ENCODE peak calls at places on chromosomes 2 and 18, in six cellular contexts. One of them, this sample, is unnamed.

GRCh38 chr18:48621240-48621639 is 82.4 kb downstream of the CTIF start:
- DNase-seq in T-cell: no peak
- DNase-seq in GM03348: peak
- DNase-seq in NCI-H510A treated with DMSO at 0.1 percent for 48 hours: no peak
- DNase-seq in D341Med: no peak
- DNase-seq in choroid plexus epithelial cell: peak
- DNase-seq in this sample: peak

GRCh38 chr2:41791523-41791922 is 256.3 kb upstream of the PKDCC start:
- DNase-seq in T-cell: no peak
- DNase-seq in GM03348: peak
- DNase-seq in NCI-H510A treated with DMSO at 0.1 percent for 48 hours: no peak
- DNase-seq in D341Med: no peak
- DNase-seq in choroid plexus epithelial cell: peak
- DNase-seq in this sample: no peak

GRCh38 chr18:23716966-23717365 is 27.7 kb downstream of the LAMA3 start:
- DNase-seq in T-cell: no peak
- DNase-seq in GM03348: no peak
- DNase-seq in NCI-H510A treated with DMSO at 0.1 percent for 48 hours: no peak
- DNase-seq in D341Med: no peak
- DNase-seq in choroid plexus epithelial cell: no peak
- DNase-seq in this sample: no peak

GRCh38 chr2:176098366-176099158 is 1.0 kb upstream of the HOXD12 start:
- DNase-seq in T-cell: no peak
- DNase-seq in GM03348: no peak
- DNase-seq in NCI-H510A treated with DMSO at 0.1 percent for 48 hours: no peak
- DNase-seq in D341Med: no peak
- DNase-seq in choroid plexus epithelial cell: no peak
- DNase-seq in this sample: no peak

GRCh38 chr2:29952973-29953372 is 31.6 kb upstream of the ALK start:
- DNase-seq in T-cell: no peak
- DNase-seq in GM03348: no peak
- DNase-seq in NCI-H510A treated with DMSO at 0.1 percent for 48 hours: no peak
- DNase-seq in D341Med: no peak
- DNase-seq in choroid plexus epithelial cell: no peak
- DNase-seq in this sample: no peak

GRCh38 chr2:96485751-96486643 is 19.2 kb downstream of the NEURL3 start:
- DNase-seq in T-cell: peak
- DNase-seq in GM03348: peak
- DNase-seq in NCI-H510A treated with DMSO at 0.1 percent for 48 hours: peak
- DNase-seq in D341Med: no peak
- DNase-seq in choroid plexus epithelial cell: peak
- DNase-seq in this sample: peak

GRCh38 chr2:195721042-195721441 is 64.0 kb downstream of the SLC39A10 start:
- DNase-seq in T-cell: no peak
- DNase-seq in GM03348: no peak
- DNase-seq in NCI-H510A treated with DMSO at 0.1 percent for 48 hours: no peak
- DNase-seq in D341Med: no peak
- DNase-seq in choroid plexus epithelial cell: no peak
- DNase-seq in this sample: no peak

GRCh38 chr2:211373203-211373602 is 816.8 kb downstream of the CPS1 start:
- DNase-seq in T-cell: no peak
- DNase-seq in GM03348: no peak
- DNase-seq in NCI-H510A treated with DMSO at 0.1 percent for 48 hours: no peak
- DNase-seq in D341Med: no peak
- DNase-seq in choroid plexus epithelial cell: no peak
- DNase-seq in this sample: no peak

GRCh38 chr2:166417669-166418068 is 41.9 kb upstream of the SCN9A start:
- DNase-seq in T-cell: no peak
- DNase-seq in GM03348: peak
- DNase-seq in NCI-H510A treated with DMSO at 0.1 percent for 48 hours: peak
- DNase-seq in D341Med: peak
- DNase-seq in choroid plexus epithelial cell: peak
- DNase-seq in this sample: no peak

GRCh38 chr18:76476665-76477561 is 18.1 kb downstream of the ZNF516 start:
- DNase-seq in T-cell: no peak
- DNase-seq in GM03348: peak
- DNase-seq in NCI-H510A treated with DMSO at 0.1 percent for 48 hours: no peak
- DNase-seq in D341Med: no peak
- DNase-seq in choroid plexus epithelial cell: peak
- DNase-seq in this sample: peak

This sample was measured in amniotic stem cell.